ENCODE peak calls at places on chromosomes 12 and 14, in eight cellular contexts. One of them, this sample, is unnamed.
A peak's percentile ranks its signal among the peaks of the same experiment; 100 is the strongest.

GRCh38 chr12:95608252-95609033 is 57.2 kb upstream of the USP44 start:
- DNase-seq in adrenal gland: no peak
- DNase-seq in transverse colon: no peak
- DNase-seq in GM13976: no peak
- DNase-seq in SK-N-SH: no peak
- DNase-seq in astrocyte of the cerebellum: peak; percentile 94
- DNase-seq in endothelial cell: no peak
- DNase-seq in GM12865: no peak
- DNase-seq in this sample: peak; percentile 67

GRCh38 chr12:116093915-116094314 is 183.6 kb downstream of the MED13L start:
- DNase-seq in adrenal gland: no peak
- DNase-seq in transverse colon: no peak
- DNase-seq in GM13976: no peak
- DNase-seq in SK-N-SH: no peak
- DNase-seq in astrocyte of the cerebellum: no peak
- DNase-seq in endothelial cell: no peak
- DNase-seq in GM12865: no peak
- DNase-seq in this sample: no peak

GRCh38 chr12:4271433-4272013 is 2.0 kb upstream of the CCND2 start:
- DNase-seq in adrenal gland: no peak
- DNase-seq in transverse colon: no peak
- DNase-seq in GM13976: peak; percentile 70
- DNase-seq in SK-N-SH: peak; percentile 32
- DNase-seq in astrocyte of the cerebellum: no peak
- DNase-seq in endothelial cell: peak; percentile 56
- DNase-seq in GM12865: peak; percentile 89
- DNase-seq in this sample: no peak

GRCh38 chr12:97943359-97943758 is 480.8 kb downstream of the RMST start:
- DNase-seq in adrenal gland: no peak
- DNase-seq in transverse colon: no peak
- DNase-seq in GM13976: no peak
- DNase-seq in SK-N-SH: no peak
- DNase-seq in astrocyte of the cerebellum: no peak
- DNase-seq in endothelial cell: no peak
- DNase-seq in GM12865: no peak
- DNase-seq in this sample: no peak

GRCh38 chr14:61923348-61923747 is 161.1 kb downstream of the SNAPC1 start:
- DNase-seq in adrenal gland: no peak
- DNase-seq in transverse colon: no peak
- DNase-seq in GM13976: no peak
- DNase-seq in SK-N-SH: no peak
- DNase-seq in astrocyte of the cerebellum: no peak
- DNase-seq in endothelial cell: no peak
- DNase-seq in GM12865: no peak
- DNase-seq in this sample: no peak

GRCh38 chr14:105765893-105766614 is 239.7 kb downstream of the TMEM121 start:
- DNase-seq in adrenal gland: no peak
- DNase-seq in transverse colon: no peak
- DNase-seq in GM13976: no peak
- DNase-seq in SK-N-SH: no peak
- DNase-seq in astrocyte of the cerebellum: no peak
- DNase-seq in endothelial cell: no peak
- DNase-seq in GM12865: no peak
- DNase-seq in this sample: no peak

GRCh38 chr14:102798926-102799325 is 21.7 kb downstream of the TRAF3 start:
- DNase-seq in adrenal gland: no peak
- DNase-seq in transverse colon: no peak
- DNase-seq in GM13976: peak; percentile 36
- DNase-seq in SK-N-SH: no peak
- DNase-seq in astrocyte of the cerebellum: no peak
- DNase-seq in endothelial cell: no peak
- DNase-seq in GM12865: peak; percentile 90
- DNase-seq in this sample: no peak

GRCh38 chr12:101740980-101741379 is 1.7 kb upstream of the SYCP3 start:
- DNase-seq in adrenal gland: no peak
- DNase-seq in transverse colon: no peak
- DNase-seq in GM13976: no peak
- DNase-seq in SK-N-SH: no peak
- DNase-seq in astrocyte of the cerebellum: no peak
- DNase-seq in endothelial cell: no peak
- DNase-seq in GM12865: no peak
- DNase-seq in this sample: no peak

GRCh38 chr12:93740721-93741120 is 63.5 kb downstream of the CRADD start:
- DNase-seq in adrenal gland: no peak
- DNase-seq in transverse colon: no peak
- DNase-seq in GM13976: no peak
- DNase-seq in SK-N-SH: no peak
- DNase-seq in astrocyte of the cerebellum: no peak
- DNase-seq in endothelial cell: no peak
- DNase-seq in GM12865: no peak
- DNase-seq in this sample: no peak

GRCh38 chr12:53174881-53175491 is 5.5 kb upstream of the ZNF740 start:
- DNase-seq in adrenal gland: peak; percentile 52
- DNase-seq in transverse colon: no peak
- DNase-seq in GM13976: no peak
- DNase-seq in SK-N-SH: no peak
- DNase-seq in astrocyte of the cerebellum: no peak
- DNase-seq in endothelial cell: no peak
- DNase-seq in GM12865: no peak
- DNase-seq in this sample: no peak

GRCh38 chr12:111444314-111444705 is 38.6 kb downstream of the SH2B3 start:
- DNase-seq in adrenal gland: no peak
- DNase-seq in transverse colon: peak; percentile 12
- DNase-seq in GM13976: peak; percentile 70
- DNase-seq in SK-N-SH: no peak
- DNase-seq in astrocyte of the cerebellum: no peak
- DNase-seq in endothelial cell: no peak
- DNase-seq in GM12865: peak; percentile 95
- DNase-seq in this sample: no peak

GRCh38 chr12:111445311-111446043 is 39.8 kb downstream of the SH2B3 start:
- DNase-seq in adrenal gland: no peak
- DNase-seq in transverse colon: no peak
- DNase-seq in GM13976: no peak
- DNase-seq in SK-N-SH: no peak
- DNase-seq in astrocyte of the cerebellum: no peak
- DNase-seq in endothelial cell: no peak
- DNase-seq in GM12865: peak; percentile 15
- DNase-seq in this sample: no peak

GRCh38 chr12:111443586-111443985 is 37.9 kb downstream of the SH2B3 start:
- DNase-seq in adrenal gland: peak; percentile 29
- DNase-seq in transverse colon: peak; percentile 23
- DNase-seq in GM13976: no peak
- DNase-seq in SK-N-SH: no peak
- DNase-seq in astrocyte of the cerebellum: no peak
- DNase-seq in endothelial cell: no peak
- DNase-seq in GM12865: peak; percentile 59
- DNase-seq in this sample: no peak

GRCh38 chr12:111446044-111446581 is 40.4 kb downstream of the SH2B3 start:
- DNase-seq in adrenal gland: peak; percentile 52
- DNase-seq in transverse colon: peak; percentile 71
- DNase-seq in GM13976: no peak
- DNase-seq in SK-N-SH: peak; percentile 76
- DNase-seq in astrocyte of the cerebellum: no peak
- DNase-seq in endothelial cell: peak; percentile 78
- DNase-seq in GM12865: peak; percentile 2
- DNase-seq in this sample: no peak

DNA sequence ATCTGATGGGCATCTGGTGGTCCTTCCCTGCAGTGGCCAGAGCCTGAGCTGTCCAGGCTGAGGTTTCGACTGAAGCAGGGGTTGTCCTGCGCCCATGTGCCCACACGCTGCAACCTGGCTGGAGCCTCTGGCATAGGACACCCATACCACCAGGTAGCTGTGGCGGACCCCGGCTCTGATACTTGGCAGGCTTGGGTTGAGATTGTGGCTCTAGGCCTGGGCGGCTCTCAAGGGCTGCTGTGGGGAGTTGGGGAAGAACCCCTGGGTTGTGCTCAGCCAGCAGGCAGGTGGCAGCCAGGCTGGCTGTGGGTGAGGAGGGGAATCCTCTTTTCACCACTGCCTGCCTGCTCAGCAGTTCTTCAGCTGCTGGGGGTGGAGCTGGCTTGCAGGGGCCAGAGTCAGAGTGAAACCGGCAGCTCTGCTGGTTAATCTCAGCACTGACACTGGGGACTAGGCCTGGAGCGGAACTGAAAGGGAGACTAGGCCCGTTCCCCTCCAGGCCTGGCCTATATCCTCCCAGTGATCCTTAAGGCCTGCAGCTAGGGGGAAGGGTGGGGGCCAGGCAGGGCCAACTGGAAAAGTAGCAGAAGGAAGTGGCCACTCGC is 39.1 kb downstream of the SH2B3 start:
- DNase-seq in adrenal gland: peak; percentile 70
- DNase-seq in transverse colon: peak; percentile 80
- DNase-seq in GM13976: peak; percentile 92
- DNase-seq in SK-N-SH: no peak
- DNase-seq in astrocyte of the cerebellum: no peak
- DNase-seq in endothelial cell: peak; percentile 38
- DNase-seq in GM12865: peak; percentile 98
- DNase-seq in this sample: peak; percentile 67
- TF ChIP-seq CTCF in adrenal gland: peak; percentile 16
- TF ChIP-seq CTCF in transverse colon: no peak
- TF ChIP-seq CTCF in GM13976: no peak
- TF ChIP-seq CTCF in SK-N-SH: no peak
- TF ChIP-seq CTCF in astrocyte of the cerebellum: no peak
- TF ChIP-seq CTCF in endothelial cell: no peak
- TF ChIP-seq CTCF in GM12865: no peak
- TF ChIP-seq CTCF in this sample: peak; percentile 5

GRCh38 chr14:24279301-24280186 is 8.1 kb upstream of the RABGGTA start:
- DNase-seq in adrenal gland: peak; percentile 38
- DNase-seq in transverse colon: no peak
- DNase-seq in GM13976: no peak
- DNase-seq in SK-N-SH: peak; percentile 67
- DNase-seq in astrocyte of the cerebellum: no peak
- DNase-seq in endothelial cell: no peak
- DNase-seq in GM12865: peak; percentile 77
- DNase-seq in this sample: no peak
- TF ChIP-seq CTCF in adrenal gland: no peak
- TF ChIP-seq CTCF in transverse colon: no peak
- TF ChIP-seq CTCF in GM13976: peak; percentile 29
- TF ChIP-seq CTCF in SK-N-SH: peak; percentile 47
- TF ChIP-seq CTCF in astrocyte of the cerebellum: no peak
- TF ChIP-seq CTCF in endothelial cell: no peak
- TF ChIP-seq CTCF in GM12865: peak; percentile 16
- TF ChIP-seq CTCF in this sample: no peak

GRCh38 chr12:6667559-6668210 is 4.8 kb upstream of the ING4 start:
- DNase-seq in adrenal gland: no peak
- DNase-seq in transverse colon: no peak
- DNase-seq in GM13976: no peak
- DNase-seq in SK-N-SH: no peak
- DNase-seq in astrocyte of the cerebellum: no peak
- DNase-seq in endothelial cell: no peak
- DNase-seq in GM12865: no peak
- DNase-seq in this sample: no peak
- TF ChIP-seq CTCF in adrenal gland: no peak
- TF ChIP-seq CTCF in transverse colon: no peak
- TF ChIP-seq CTCF in GM13976: peak; percentile 29
- TF ChIP-seq CTCF in SK-N-SH: peak; percentile 29
- TF ChIP-seq CTCF in astrocyte of the cerebellum: peak; percentile 11
- TF ChIP-seq CTCF in endothelial cell: no peak
- TF ChIP-seq CTCF in GM12865: no peak
- TF ChIP-seq CTCF in this sample: no peak

DNA sequence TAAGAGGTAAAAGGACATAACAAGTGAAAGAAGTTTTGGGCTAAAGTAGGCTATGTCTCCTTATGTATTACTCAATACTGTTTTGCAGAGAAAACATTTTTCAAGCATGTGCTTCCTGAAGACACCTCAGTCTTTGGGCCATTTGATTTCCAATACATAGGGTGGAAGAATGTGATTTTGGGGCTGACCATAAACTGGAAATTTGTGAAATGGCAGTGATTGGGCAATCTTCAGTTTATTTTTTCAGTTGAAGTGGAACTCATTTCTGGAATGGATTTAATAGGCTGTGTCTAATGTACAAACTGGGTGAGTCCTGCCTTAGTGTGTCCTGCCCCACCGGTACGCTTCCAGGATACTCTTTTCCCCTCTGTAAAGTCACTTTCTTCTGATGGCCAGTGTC is 2.8 kb upstream of the ACADS start:
- DNase-seq in adrenal gland: no peak
- DNase-seq in transverse colon: no peak
- DNase-seq in GM13976: no peak
- DNase-seq in SK-N-SH: no peak
- DNase-seq in astrocyte of the cerebellum: no peak
- DNase-seq in endothelial cell: no peak
- DNase-seq in GM12865: no peak
- DNase-seq in this sample: no peak
- TF ChIP-seq CTCF in adrenal gland: no peak
- TF ChIP-seq CTCF in transverse colon: no peak
- TF ChIP-seq CTCF in GM13976: no peak
- TF ChIP-seq CTCF in SK-N-SH: no peak
- TF ChIP-seq CTCF in astrocyte of the cerebellum: no peak
- TF ChIP-seq CTCF in endothelial cell: no peak
- TF ChIP-seq CTCF in GM12865: no peak
- TF ChIP-seq CTCF in this sample: no peak

DNA sequence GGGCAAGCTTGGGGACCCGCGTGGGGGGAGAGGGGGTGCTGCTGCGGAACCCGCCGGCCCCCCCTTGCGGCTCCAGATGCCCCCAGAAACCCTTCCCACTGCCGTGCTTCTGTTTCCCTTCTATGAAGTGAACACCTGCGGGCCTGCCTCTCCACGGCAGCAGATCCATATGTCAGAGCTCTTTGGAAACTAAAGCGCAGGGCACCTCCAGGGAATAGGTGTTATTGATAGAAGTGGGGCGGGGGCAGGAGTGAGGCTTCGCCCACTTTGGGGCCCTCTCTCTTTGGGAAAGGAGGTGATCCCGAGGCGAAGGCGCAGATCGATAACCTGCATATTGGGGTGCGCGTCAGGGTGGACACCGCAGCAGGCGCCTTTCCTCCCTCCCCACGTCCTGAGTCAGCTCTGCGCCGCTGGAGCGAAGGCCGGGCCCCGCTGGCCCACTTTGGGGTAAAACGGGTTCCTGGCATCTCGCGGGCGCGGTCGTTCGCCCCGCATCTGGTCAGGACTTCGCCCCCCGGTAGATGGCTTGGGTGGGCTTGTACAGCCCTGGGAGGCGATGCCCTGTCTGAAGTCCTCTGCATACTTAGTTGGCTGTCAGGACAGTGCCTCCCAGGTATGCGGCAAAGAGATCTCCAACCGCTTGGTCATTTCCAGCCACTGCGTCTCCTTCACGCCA is 524 bp downstream of the KMT5A start:
- DNase-seq in adrenal gland: no peak
- DNase-seq in transverse colon: no peak
- DNase-seq in GM13976: no peak
- DNase-seq in SK-N-SH: peak; percentile 44
- DNase-seq in astrocyte of the cerebellum: no peak
- DNase-seq in endothelial cell: peak; percentile 24
- DNase-seq in GM12865: peak; percentile 38
- DNase-seq in this sample: no peak
- TF ChIP-seq CTCF in adrenal gland: no peak
- TF ChIP-seq CTCF in transverse colon: no peak
- TF ChIP-seq CTCF in GM13976: no peak
- TF ChIP-seq CTCF in SK-N-SH: peak; percentile 26
- TF ChIP-seq CTCF in astrocyte of the cerebellum: no peak
- TF ChIP-seq CTCF in endothelial cell: no peak
- TF ChIP-seq CTCF in GM12865: no peak
- TF ChIP-seq CTCF in this sample: no peak